ENCODE peak calls at places on chromosomes 12 and 14, in seven cellular contexts. One of them, this sample, is unnamed.

GRCh38 chr14:100654814-100655795 is 67.9 kb upstream of the BEGAIN start:
- DNase-seq in activated CD4-positive, alpha-beta T cell treated with anti-CD3 and anti-CD28 coated beads, Interleukin-2, amount 10 ng/mL, durations not matched to agents 7 days and 5 days: peak; percentile 51
- DNase-seq in Peyer's patch: peak; percentile 76
- DNase-seq in mesenteric fat pad: no peak
- DNase-seq in adipocyte: no peak
- DNase-seq in H7: peak; percentile 96
- DNase-seq in stimulated activated CD8-positive, alpha-beta memory T cell treated with anti-CD3 and anti-CD28 coated beads, Interleukin-12 subunit alpha, Interleukin-12 subunit beta, amount 100 ng/mL, for 1 hour: peak; percentile 12
- DNase-seq in this sample: no peak

GRCh38 chr12:61993734-61994345 is 266.4 kb upstream of the USP15 start:
- DNase-seq in activated CD4-positive, alpha-beta T cell treated with anti-CD3 and anti-CD28 coated beads, Interleukin-2, amount 10 ng/mL, durations not matched to agents 7 days and 5 days: peak; percentile 18
- DNase-seq in stimulated activated CD8-positive, alpha-beta memory T cell treated with anti-CD3 and anti-CD28 coated beads, Interleukin-12 subunit alpha, Interleukin-12 subunit beta, amount 100 ng/mL, for 1 hour: no peak
- DNase-seq in mesenteric fat pad: no peak
- DNase-seq in H7: peak; percentile 38
- DNase-seq in Peyer's patch: no peak
- DNase-seq in adipocyte: peak; percentile 46
- DNase-seq in this sample: peak; percentile 67

GRCh38 chr12:112107728-112108447 is 695 bp downstream of the NAA25 start:
- DNase-seq in activated CD4-positive, alpha-beta T cell treated with anti-CD3 and anti-CD28 coated beads, Interleukin-2, amount 10 ng/mL, durations not matched to agents 7 days and 5 days: peak; percentile 10
- DNase-seq in mesenteric fat pad: peak; percentile 83
- DNase-seq in stimulated activated CD8-positive, alpha-beta memory T cell treated with anti-CD3 and anti-CD28 coated beads, Interleukin-12 subunit alpha, Interleukin-12 subunit beta, amount 100 ng/mL, for 1 hour: no peak
- DNase-seq in adipocyte: peak; percentile 58
- DNase-seq in H7: peak; percentile 46
- DNase-seq in Peyer's patch: peak; percentile 52
- DNase-seq in this sample: peak; percentile 34

GRCh38 chr12:69475237-69475984 is 5.2 kb downstream of the FRS2 start:
- DNase-seq in Peyer's patch: no peak
- DNase-seq in activated CD4-positive, alpha-beta T cell treated with anti-CD3 and anti-CD28 coated beads, Interleukin-2, amount 10 ng/mL, durations not matched to agents 7 days and 5 days: no peak
- DNase-seq in adipocyte: peak; percentile 68
- DNase-seq in H7: no peak
- DNase-seq in stimulated activated CD8-positive, alpha-beta memory T cell treated with anti-CD3 and anti-CD28 coated beads, Interleukin-12 subunit alpha, Interleukin-12 subunit beta, amount 100 ng/mL, for 1 hour: no peak
- DNase-seq in mesenteric fat pad: no peak
- DNase-seq in this sample: no peak

GRCh38 chr12:106239241-106239950 is 8.4 kb downstream of the CKAP4 start:
- DNase-seq in adipocyte: no peak
- DNase-seq in mesenteric fat pad: no peak
- DNase-seq in Peyer's patch: no peak
- DNase-seq in activated CD4-positive, alpha-beta T cell treated with anti-CD3 and anti-CD28 coated beads, Interleukin-2, amount 10 ng/mL, durations not matched to agents 7 days and 5 days: no peak
- DNase-seq in stimulated activated CD8-positive, alpha-beta memory T cell treated with anti-CD3 and anti-CD28 coated beads, Interleukin-12 subunit alpha, Interleukin-12 subunit beta, amount 100 ng/mL, for 1 hour: no peak
- DNase-seq in H7: no peak
- DNase-seq in this sample: no peak

GRCh38 chr12:40215977-40216376 is 8.8 kb upstream of the LRRK2 start:
- DNase-seq in activated CD4-positive, alpha-beta T cell treated with anti-CD3 and anti-CD28 coated beads, Interleukin-2, amount 10 ng/mL, durations not matched to agents 7 days and 5 days: no peak
- DNase-seq in mesenteric fat pad: no peak
- DNase-seq in Peyer's patch: no peak
- DNase-seq in stimulated activated CD8-positive, alpha-beta memory T cell treated with anti-CD3 and anti-CD28 coated beads, Interleukin-12 subunit alpha, Interleukin-12 subunit beta, amount 100 ng/mL, for 1 hour: no peak
- DNase-seq in H7: no peak
- DNase-seq in adipocyte: peak; percentile 39
- DNase-seq in this sample: peak; percentile 77

GRCh38 chr14:93712838-93713724 is 75.2 kb downstream of the PRIMA1 start:
- DNase-seq in mesenteric fat pad: no peak
- DNase-seq in H7: peak; percentile 36
- DNase-seq in stimulated activated CD8-positive, alpha-beta memory T cell treated with anti-CD3 and anti-CD28 coated beads, Interleukin-12 subunit alpha, Interleukin-12 subunit beta, amount 100 ng/mL, for 1 hour: no peak
- DNase-seq in activated CD4-positive, alpha-beta T cell treated with anti-CD3 and anti-CD28 coated beads, Interleukin-2, amount 10 ng/mL, durations not matched to agents 7 days and 5 days: no peak
- DNase-seq in Peyer's patch: no peak
- DNase-seq in adipocyte: no peak
- DNase-seq in this sample: peak; percentile 47

GRCh38 chr14:64801800-64802199 is 77.9 kb downstream of the SPTB start:
- DNase-seq in mesenteric fat pad: no peak
- DNase-seq in H7: peak; percentile 91
- DNase-seq in activated CD4-positive, alpha-beta T cell treated with anti-CD3 and anti-CD28 coated beads, Interleukin-2, amount 10 ng/mL, durations not matched to agents 7 days and 5 days: no peak
- DNase-seq in stimulated activated CD8-positive, alpha-beta memory T cell treated with anti-CD3 and anti-CD28 coated beads, Interleukin-12 subunit alpha, Interleukin-12 subunit beta, amount 100 ng/mL, for 1 hour: no peak
- DNase-seq in Peyer's patch: no peak
- DNase-seq in adipocyte: peak; percentile 19
- DNase-seq in this sample: peak; percentile 40

GRCh38 chr12:123519151-123520001 is 14.1 kb downstream of the RILPL1 start:
- DNase-seq in adipocyte: peak; percentile 24
- DNase-seq in Peyer's patch: no peak
- DNase-seq in stimulated activated CD8-positive, alpha-beta memory T cell treated with anti-CD3 and anti-CD28 coated beads, Interleukin-12 subunit alpha, Interleukin-12 subunit beta, amount 100 ng/mL, for 1 hour: no peak
- DNase-seq in H7: no peak
- DNase-seq in mesenteric fat pad: no peak
- DNase-seq in activated CD4-positive, alpha-beta T cell treated with anti-CD3 and anti-CD28 coated beads, Interleukin-2, amount 10 ng/mL, durations not matched to agents 7 days and 5 days: no peak
- DNase-seq in this sample: peak; percentile 94

GRCh38 chr12:117031843-117032592 is 67.2 kb downstream of the TESC start:
- DNase-seq in stimulated activated CD8-positive, alpha-beta memory T cell treated with anti-CD3 and anti-CD28 coated beads, Interleukin-12 subunit alpha, Interleukin-12 subunit beta, amount 100 ng/mL, for 1 hour: no peak
- DNase-seq in mesenteric fat pad: peak; percentile 37
- DNase-seq in H7: no peak
- DNase-seq in Peyer's patch: no peak
- DNase-seq in adipocyte: no peak
- DNase-seq in activated CD4-positive, alpha-beta T cell treated with anti-CD3 and anti-CD28 coated beads, Interleukin-2, amount 10 ng/mL, durations not matched to agents 7 days and 5 days: no peak
- DNase-seq in this sample: no peak

GRCh38 chr14:75648066-75648838 is 12.4 kb downstream of the ERG28 start:
- DNase-seq in activated CD4-positive, alpha-beta T cell treated with anti-CD3 and anti-CD28 coated beads, Interleukin-2, amount 10 ng/mL, durations not matched to agents 7 days and 5 days: no peak
- DNase-seq in Peyer's patch: no peak
- DNase-seq in adipocyte: peak; percentile 94
- DNase-seq in H7: no peak
- DNase-seq in stimulated activated CD8-positive, alpha-beta memory T cell treated with anti-CD3 and anti-CD28 coated beads, Interleukin-12 subunit alpha, Interleukin-12 subunit beta, amount 100 ng/mL, for 1 hour: no peak
- DNase-seq in mesenteric fat pad: no peak
- DNase-seq in this sample: peak; percentile 94

GRCh38 chr12:6225630-6226001 is 25.4 kb downstream of the CD9 start:
- DNase-seq in mesenteric fat pad: no peak
- DNase-seq in adipocyte: no peak
- DNase-seq in Peyer's patch: no peak
- DNase-seq in activated CD4-positive, alpha-beta T cell treated with anti-CD3 and anti-CD28 coated beads, Interleukin-2, amount 10 ng/mL, durations not matched to agents 7 days and 5 days: no peak
- DNase-seq in H7: no peak
- DNase-seq in stimulated activated CD8-positive, alpha-beta memory T cell treated with anti-CD3 and anti-CD28 coated beads, Interleukin-12 subunit alpha, Interleukin-12 subunit beta, amount 100 ng/mL, for 1 hour: no peak
- DNase-seq in this sample: no peak

GRCh38 chr12:53210843-53211242 is 3.8 kb upstream of the ITGB7 start:
- DNase-seq in adipocyte: no peak
- DNase-seq in activated CD4-positive, alpha-beta T cell treated with anti-CD3 and anti-CD28 coated beads, Interleukin-2, amount 10 ng/mL, durations not matched to agents 7 days and 5 days: no peak
- DNase-seq in mesenteric fat pad: no peak
- DNase-seq in H7: no peak
- DNase-seq in Peyer's patch: no peak
- DNase-seq in stimulated activated CD8-positive, alpha-beta memory T cell treated with anti-CD3 and anti-CD28 coated beads, Interleukin-12 subunit alpha, Interleukin-12 subunit beta, amount 100 ng/mL, for 1 hour: no peak
- DNase-seq in this sample: no peak

GRCh38 chr14:25006961-25007795 is 42.8 kb downstream of the STXBP6 start:
- DNase-seq in mesenteric fat pad: no peak
- DNase-seq in H7: no peak
- DNase-seq in stimulated activated CD8-positive, alpha-beta memory T cell treated with anti-CD3 and anti-CD28 coated beads, Interleukin-12 subunit alpha, Interleukin-12 subunit beta, amount 100 ng/mL, for 1 hour: no peak
- DNase-seq in adipocyte: peak; percentile 82
- DNase-seq in activated CD4-positive, alpha-beta T cell treated with anti-CD3 and anti-CD28 coated beads, Interleukin-2, amount 10 ng/mL, durations not matched to agents 7 days and 5 days: no peak
- DNase-seq in Peyer's patch: no peak
- DNase-seq in this sample: no peak

GRCh38 chr14:101757064-101757838 is 4.3 kb upstream of the PPP2R5C start:
- DNase-seq in adipocyte: no peak
- DNase-seq in Peyer's patch: no peak
- DNase-seq in stimulated activated CD8-positive, alpha-beta memory T cell treated with anti-CD3 and anti-CD28 coated beads, Interleukin-12 subunit alpha, Interleukin-12 subunit beta, amount 100 ng/mL, for 1 hour: no peak
- DNase-seq in activated CD4-positive, alpha-beta T cell treated with anti-CD3 and anti-CD28 coated beads, Interleukin-2, amount 10 ng/mL, durations not matched to agents 7 days and 5 days: no peak
- DNase-seq in mesenteric fat pad: peak; percentile 41
- DNase-seq in H7: no peak
- DNase-seq in this sample: no peak

GRCh38 chr14:71721791-71722190 is 210.4 kb upstream of the RGS6 start:
- DNase-seq in Peyer's patch: no peak
- DNase-seq in stimulated activated CD8-positive, alpha-beta memory T cell treated with anti-CD3 and anti-CD28 coated beads, Interleukin-12 subunit alpha, Interleukin-12 subunit beta, amount 100 ng/mL, for 1 hour: no peak
- DNase-seq in mesenteric fat pad: no peak
- DNase-seq in H7: no peak
- DNase-seq in activated CD4-positive, alpha-beta T cell treated with anti-CD3 and anti-CD28 coated beads, Interleukin-2, amount 10 ng/mL, durations not matched to agents 7 days and 5 days: no peak
- DNase-seq in adipocyte: no peak
- DNase-seq in this sample: no peak

This sample was measured in MCF 10A.